ENCODE peak calls at places on chromosome 19, in five cellular contexts. One of them, this sample, is unnamed.

GRCh38 chr19:34996978-34997640 is 3.0 kb upstream of the GRAMD1A start:
- DNase-seq in IMR-90: no peak
- DNase-seq in H1: no peak
- DNase-seq in trophoblast cell: no peak
- DNase-seq in mesenchymal stem cell: no peak
- DNase-seq in this sample: no peak

GRCh38 chr19:7973883-7974282 is 30.4 kb upstream of the TIMM44 start:
- DNase-seq in IMR-90: no peak
- DNase-seq in H1: no peak
- DNase-seq in trophoblast cell: no peak
- DNase-seq in mesenchymal stem cell: no peak
- DNase-seq in this sample: no peak

GRCh38 chr19:18173054-18173571 is 500 bp upstream of the IFI30 start:
- DNase-seq in IMR-90: no peak
- DNase-seq in H1: no peak
- DNase-seq in trophoblast cell: peak
- DNase-seq in mesenchymal stem cell: peak
- DNase-seq in this sample: no peak

GRCh38 chr19:30691767-30692516 is 319.8 kb downstream of the ZNF536 start:
- DNase-seq in IMR-90: no peak
- DNase-seq in H1: no peak
- DNase-seq in trophoblast cell: no peak
- DNase-seq in mesenchymal stem cell: no peak
- DNase-seq in this sample: no peak

GRCh38 chr19:52648336-52648990 is 10.3 kb upstream of the ZNF83 start:
- DNase-seq in IMR-90: peak
- DNase-seq in H1: no peak
- DNase-seq in trophoblast cell: peak
- DNase-seq in mesenchymal stem cell: peak
- DNase-seq in this sample: no peak

GRCh38 chr19:14363203-14364097 is 17.8 kb upstream of the ADGRE5 start:
- DNase-seq in IMR-90: peak
- DNase-seq in H1: peak
- DNase-seq in trophoblast cell: no peak
- DNase-seq in mesenchymal stem cell: peak
- DNase-seq in this sample: peak

GRCh38 chr19:42197375-42197817 is 20.1 kb downstream of the DEDD2 start:
- DNase-seq in IMR-90: no peak
- DNase-seq in H1: no peak
- DNase-seq in trophoblast cell: no peak
- DNase-seq in mesenchymal stem cell: no peak
- DNase-seq in this sample: no peak

GRCh38 chr19:8697671-8698432 is 743 bp downstream of the ACTL9 start:
- DNase-seq in IMR-90: no peak
- DNase-seq in H1: peak
- DNase-seq in trophoblast cell: no peak
- DNase-seq in mesenchymal stem cell: no peak
- DNase-seq in this sample: no peak

GRCh38 chr19:35135389-35135909 is 590 bp upstream of the LGI4 start:
- DNase-seq in IMR-90: peak
- DNase-seq in H1: peak
- DNase-seq in trophoblast cell: peak
- DNase-seq in mesenchymal stem cell: peak
- DNase-seq in this sample: peak

GRCh38 chr19:55549500-55550320 is 4.4 kb upstream of the SBK3 start:
- DNase-seq in IMR-90: peak
- DNase-seq in H1: peak
- DNase-seq in trophoblast cell: peak
- DNase-seq in mesenchymal stem cell: peak
- DNase-seq in this sample: peak

GRCh38 chr19:13938361-13939027 is at the start of gene PODNL1:
- DNase-seq in IMR-90: peak
- DNase-seq in H1: no peak
- DNase-seq in trophoblast cell: no peak
- DNase-seq in mesenchymal stem cell: peak
- DNase-seq in this sample: no peak

GRCh38 chr19:57056972-57057371 is 62.8 kb upstream of the USP29 start:
- DNase-seq in IMR-90: peak
- DNase-seq in H1: no peak
- DNase-seq in trophoblast cell: peak
- DNase-seq in mesenchymal stem cell: no peak
- DNase-seq in this sample: no peak

GRCh38 chr19:55189424-55189823 is 9.3 kb upstream of the SYT5 start:
- DNase-seq in IMR-90: peak
- DNase-seq in H1: no peak
- DNase-seq in trophoblast cell: no peak
- DNase-seq in mesenchymal stem cell: peak
- DNase-seq in this sample: no peak

GRCh38 chr19:29677001-29677781 is 11.9 kb downstream of the PLEKHF1 start:
- DNase-seq in IMR-90: no peak
- DNase-seq in H1: no peak
- DNase-seq in trophoblast cell: no peak
- DNase-seq in mesenchymal stem cell: no peak
- DNase-seq in this sample: no peak

GRCh38 chr19:46081928-46082727 is 41.3 kb upstream of the IGFL4 start:
- DNase-seq in IMR-90: peak
- DNase-seq in H1: no peak
- DNase-seq in trophoblast cell: peak
- DNase-seq in mesenchymal stem cell: peak
- DNase-seq in this sample: peak

GRCh38 chr19:10191347-10191746 is 3.4 kb downstream of the DNMT1 start:
- DNase-seq in IMR-90: peak
- DNase-seq in H1: no peak
- DNase-seq in trophoblast cell: no peak
- DNase-seq in mesenchymal stem cell: no peak
- DNase-seq in this sample: no peak

GRCh38 chr19:7371001-7371400 is 22.3 kb downstream of the ARHGEF18 start:
- DNase-seq in IMR-90: no peak
- DNase-seq in H1: no peak
- DNase-seq in trophoblast cell: peak
- DNase-seq in mesenchymal stem cell: no peak
- DNase-seq in this sample: no peak

GRCh38 chr19:11345122-11345752 is 831 bp downstream of the TMEM205 start:
- DNase-seq in IMR-90: no peak
- DNase-seq in H1: no peak
- DNase-seq in trophoblast cell: no peak
- DNase-seq in mesenchymal stem cell: no peak
- DNase-seq in this sample: no peak

GRCh38 chr19:29395712-29396414 is 129.9 kb upstream of the VSTM2B start:
- DNase-seq in IMR-90: no peak
- DNase-seq in H1: no peak
- DNase-seq in trophoblast cell: no peak
- DNase-seq in mesenchymal stem cell: no peak
- DNase-seq in this sample: no peak

GRCh38 chr19:55461974-55462628 is 659 bp upstream of the ISOC2 start:
- DNase-seq in IMR-90: peak
- DNase-seq in H1: no peak
- DNase-seq in trophoblast cell: no peak
- DNase-seq in mesenchymal stem cell: peak
- DNase-seq in this sample: no peak

GRCh38 chr19:34269968-34270621 is 15.7 kb downstream of the GARRE1 start:
- DNase-seq in IMR-90: peak
- DNase-seq in H1: no peak
- DNase-seq in trophoblast cell: peak
- DNase-seq in mesenchymal stem cell: peak
- DNase-seq in this sample: no peak

GRCh38 chr19:10695401-10696398 is 5.5 kb upstream of the QTRT1 start:
- DNase-seq in IMR-90: peak
- DNase-seq in H1: peak
- DNase-seq in trophoblast cell: peak
- DNase-seq in mesenchymal stem cell: peak
- DNase-seq in this sample: peak

GRCh38 chr19:4277051-4277700 is 1.9 kb upstream of the SHD start:
- DNase-seq in IMR-90: no peak
- DNase-seq in H1: no peak
- DNase-seq in trophoblast cell: no peak
- DNase-seq in mesenchymal stem cell: no peak
- DNase-seq in this sample: no peak

GRCh38 chr19:4278926-4279529 is at the start of gene SHD:
- DNase-seq in IMR-90: no peak
- DNase-seq in H1: peak
- DNase-seq in trophoblast cell: no peak
- DNase-seq in mesenchymal stem cell: no peak
- DNase-seq in this sample: no peak

GRCh38 chr19:4278010-4278409 is 1.1 kb upstream of the SHD start:
- DNase-seq in IMR-90: no peak
- DNase-seq in H1: no peak
- DNase-seq in trophoblast cell: no peak
- DNase-seq in mesenchymal stem cell: no peak
- DNase-seq in this sample: no peak

GRCh38 chr19:4278460-4278901 is 585 bp upstream of the SHD start:
- DNase-seq in IMR-90: no peak
- DNase-seq in H1: no peak
- DNase-seq in trophoblast cell: no peak
- DNase-seq in mesenchymal stem cell: no peak
- DNase-seq in this sample: no peak

DNA sequence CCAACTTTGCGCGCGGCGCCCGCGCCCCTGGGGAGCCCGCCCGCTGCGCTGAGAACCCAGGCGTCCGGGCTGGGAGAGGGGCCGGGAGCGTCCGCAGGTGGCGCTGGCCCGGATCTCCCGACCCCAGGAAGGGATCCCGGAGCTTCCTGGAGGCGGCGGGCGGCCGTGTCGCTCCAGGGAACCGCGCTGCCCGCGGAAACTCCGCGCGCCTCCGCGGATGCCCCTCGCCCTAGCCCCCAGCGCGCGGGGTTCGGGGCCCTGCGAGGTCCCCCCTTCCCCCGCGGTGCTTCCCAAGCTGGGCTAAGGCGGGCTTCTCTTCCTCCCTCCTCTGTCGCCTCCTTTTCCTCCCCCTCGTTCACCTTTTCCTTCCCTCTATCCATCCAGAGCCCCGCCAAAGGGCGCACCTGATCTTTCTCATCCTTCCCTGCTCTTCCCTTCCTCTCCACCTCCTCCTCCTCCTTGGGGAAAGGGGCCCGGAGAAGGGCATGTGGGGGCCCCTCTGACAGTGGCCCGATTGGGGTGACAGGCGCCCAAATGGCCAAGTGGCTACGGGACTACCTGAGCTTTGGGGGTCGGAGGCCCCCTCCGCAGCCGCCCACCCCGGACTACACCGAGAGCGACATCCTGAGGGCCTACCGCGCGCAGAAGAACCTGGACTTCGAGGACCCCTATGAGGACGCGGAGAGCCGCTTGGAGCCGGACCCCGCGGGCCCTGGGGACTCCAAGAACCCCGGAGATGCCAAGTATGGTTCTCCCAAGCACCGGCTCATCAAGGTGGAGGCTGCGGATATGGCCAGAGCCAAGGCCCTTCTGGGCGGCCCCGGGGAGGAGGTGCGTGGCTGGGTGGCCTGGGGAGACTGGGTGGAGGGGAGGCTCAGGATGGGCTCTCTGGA is 710 bp downstream of the SHD start:
- DNase-seq in IMR-90: no peak
- DNase-seq in H1: peak
- DNase-seq in trophoblast cell: no peak
- DNase-seq in mesenchymal stem cell: no peak
- DNase-seq in this sample: no peak
- H3K4me3 ChIP-seq in IMR-90: no peak
- H3K4me3 ChIP-seq in H1: peak
- H3K4me3 ChIP-seq in trophoblast cell: peak
- H3K4me3 ChIP-seq in mesenchymal stem cell: no peak
- H3K4me3 ChIP-seq in this sample: peak

GRCh38 chr19:5232798-5233505 is 107.7 kb downstream of the PTPRS start:
- DNase-seq in IMR-90: no peak
- DNase-seq in H1: no peak
- DNase-seq in trophoblast cell: no peak
- DNase-seq in mesenchymal stem cell: no peak
- DNase-seq in this sample: no peak
- H4K91ac ChIP-seq in IMR-90: no peak
- H4K91ac ChIP-seq in H1: no peak
- H4K91ac ChIP-seq in trophoblast cell: no peak
- H4K91ac ChIP-seq in mesenchymal stem cell: no peak
- H4K91ac ChIP-seq in this sample: no peak

DNA sequence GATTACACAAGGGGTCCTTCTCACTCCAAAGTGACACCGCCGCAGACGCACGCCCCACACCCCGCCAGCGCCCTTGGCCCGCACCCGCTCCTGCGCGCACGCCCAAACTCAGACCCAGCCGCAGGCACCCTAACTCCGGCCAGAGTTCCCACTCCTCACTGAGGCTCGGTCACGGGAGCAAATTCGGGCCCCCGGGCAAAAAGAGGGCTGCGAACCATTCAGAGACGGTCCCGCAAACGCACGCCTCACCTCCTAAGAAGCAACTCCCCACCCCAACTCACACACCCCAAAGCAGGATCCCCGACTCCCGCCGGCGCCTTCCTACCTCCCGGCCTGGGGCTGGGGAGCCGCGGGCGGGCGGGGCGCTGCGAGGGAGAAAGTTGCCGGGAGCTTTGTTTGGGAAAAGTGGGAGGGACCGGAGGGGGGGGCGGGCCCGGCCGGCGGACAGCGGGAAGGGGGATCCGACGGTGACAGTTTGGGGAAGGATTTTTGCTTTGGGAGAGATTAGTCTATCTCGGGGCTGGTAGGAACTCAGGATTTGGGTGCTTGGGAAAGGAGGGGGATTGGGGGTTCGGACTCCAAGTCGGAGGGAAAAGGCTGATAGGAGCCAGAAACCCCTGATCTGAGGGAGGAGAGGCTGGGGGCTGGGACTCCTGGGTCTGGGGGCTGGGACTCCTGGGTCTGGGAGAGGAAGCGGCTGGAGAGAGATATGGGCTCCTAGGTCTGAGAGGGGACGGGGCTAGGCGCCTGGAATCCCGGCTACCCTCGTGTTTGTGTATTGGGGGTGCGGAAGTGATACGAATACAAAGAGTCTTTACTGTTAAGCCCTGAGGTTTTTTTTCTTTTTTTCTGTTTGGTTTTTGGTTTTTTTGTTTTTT is at the start of gene TEAD2:
- DNase-seq in IMR-90: peak
- DNase-seq in H1: peak
- DNase-seq in trophoblast cell: no peak
- DNase-seq in mesenchymal stem cell: peak
- DNase-seq in this sample: peak
- H4K8ac ChIP-seq in IMR-90: peak
- H4K8ac ChIP-seq in H1: peak
- H4K8ac ChIP-seq in trophoblast cell: peak
- H4K8ac ChIP-seq in mesenchymal stem cell: peak
- H4K8ac ChIP-seq in this sample: no peak

DNA sequence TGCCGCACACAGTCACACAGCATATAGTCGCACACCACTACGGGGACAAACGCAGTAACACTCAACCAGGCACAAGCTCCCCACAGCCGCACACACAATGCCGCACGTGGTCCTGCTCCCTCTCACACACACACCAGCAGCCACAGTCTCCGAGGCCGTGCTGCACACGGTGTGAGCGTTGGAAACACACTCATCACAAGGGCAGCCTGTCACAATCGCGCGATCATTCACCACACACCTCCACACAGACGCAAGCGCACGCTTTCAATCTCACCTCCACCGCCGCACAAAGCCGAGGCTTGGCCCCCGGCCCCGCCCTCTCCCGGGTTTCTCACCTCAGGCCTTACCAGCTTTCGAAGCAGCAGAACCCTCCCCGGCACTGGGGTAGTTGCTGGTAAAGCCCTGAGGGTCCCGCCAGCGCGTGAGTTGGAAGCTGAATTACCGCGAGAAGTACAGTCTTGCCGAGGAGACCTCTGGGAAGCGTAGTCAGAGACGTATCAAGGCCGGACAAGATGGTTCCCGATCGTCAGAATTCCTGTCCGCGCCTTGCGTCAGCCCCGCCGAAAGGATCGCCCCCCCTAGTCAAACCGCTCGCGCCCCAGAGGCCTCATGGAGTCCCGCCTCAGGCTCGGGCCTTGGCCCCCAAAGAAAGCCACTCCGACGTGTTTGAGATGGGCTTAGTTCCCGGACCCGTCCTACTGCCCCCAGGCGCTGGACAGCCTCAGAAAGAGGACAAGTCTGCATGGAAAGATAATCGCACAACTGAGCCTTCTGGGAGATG is at the start of gene ZNF566:
- DNase-seq in IMR-90: peak
- DNase-seq in H1: peak
- DNase-seq in trophoblast cell: peak
- DNase-seq in mesenchymal stem cell: peak
- DNase-seq in this sample: peak
- H3K4me3 ChIP-seq in IMR-90: peak
- H3K4me3 ChIP-seq in H1: peak
- H3K4me3 ChIP-seq in trophoblast cell: peak
- H3K4me3 ChIP-seq in mesenchymal stem cell: peak
- H3K4me3 ChIP-seq in this sample: peak

This sample was measured in neuronal stem cell.